ENCODE peak calls at places on chromosomes 12 and 14, in seven cellular contexts. One of them, this sample, is unnamed.

GRCh38 chr14:88195676-88196075 is 127.4 kb downstream of the KCNK10 start:
- DNase-seq in stimulated activated CD8-positive, alpha-beta memory T cell treated with anti-CD3 and anti-CD28 coated beads, Interleukin-4, amount 100 ng/mL, for 24 hours: no peak
- DNase-seq in EH: no peak
- DNase-seq in fibroblast of lung: no peak
- DNase-seq in neural progenitor cell: peak; percentile 70
- DNase-seq in retina: peak; percentile 52
- DNase-seq in skeletal muscle cell: no peak
- DNase-seq in this sample: no peak

GRCh38 chr12:99658950-99659349 is 11.4 kb downstream of the GARIN6 start:
- DNase-seq in stimulated activated CD8-positive, alpha-beta memory T cell treated with anti-CD3 and anti-CD28 coated beads, Interleukin-4, amount 100 ng/mL, for 24 hours: no peak
- DNase-seq in EH: no peak
- DNase-seq in fibroblast of lung: peak; percentile 17
- DNase-seq in neural progenitor cell: no peak
- DNase-seq in retina: no peak
- DNase-seq in skeletal muscle cell: no peak
- DNase-seq in this sample: no peak

GRCh38 chr12:4269279-4269991 is 4.1 kb upstream of the CCND2 start:
- DNase-seq in stimulated activated CD8-positive, alpha-beta memory T cell treated with anti-CD3 and anti-CD28 coated beads, Interleukin-4, amount 100 ng/mL, for 24 hours: peak; percentile 92
- DNase-seq in EH: peak; percentile 18
- DNase-seq in fibroblast of lung: peak; percentile 71
- DNase-seq in neural progenitor cell: peak; percentile 84
- DNase-seq in retina: peak; percentile 85
- DNase-seq in skeletal muscle cell: peak; percentile 53
- DNase-seq in this sample: peak; percentile 34

GRCh38 chr12:95736631-95737030 is 53.9 kb downstream of the NTN4 start:
- DNase-seq in stimulated activated CD8-positive, alpha-beta memory T cell treated with anti-CD3 and anti-CD28 coated beads, Interleukin-4, amount 100 ng/mL, for 24 hours: no peak
- DNase-seq in EH: peak; percentile 53
- DNase-seq in fibroblast of lung: peak; percentile 21
- DNase-seq in neural progenitor cell: no peak
- DNase-seq in retina: no peak
- DNase-seq in skeletal muscle cell: peak; percentile 31
- DNase-seq in this sample: no peak

GRCh38 chr12:115569694-115570093 is 707.8 kb downstream of the MED13L start:
- DNase-seq in stimulated activated CD8-positive, alpha-beta memory T cell treated with anti-CD3 and anti-CD28 coated beads, Interleukin-4, amount 100 ng/mL, for 24 hours: no peak
- DNase-seq in EH: no peak
- DNase-seq in fibroblast of lung: no peak
- DNase-seq in neural progenitor cell: peak; percentile 68
- DNase-seq in retina: no peak
- DNase-seq in skeletal muscle cell: no peak
- DNase-seq in this sample: no peak

GRCh38 chr12:16165506-16165905 is 112.0 kb downstream of the SLC15A5 start:
- DNase-seq in stimulated activated CD8-positive, alpha-beta memory T cell treated with anti-CD3 and anti-CD28 coated beads, Interleukin-4, amount 100 ng/mL, for 24 hours: no peak
- DNase-seq in EH: peak; percentile 57
- DNase-seq in fibroblast of lung: peak; percentile 63
- DNase-seq in neural progenitor cell: peak; percentile 67
- DNase-seq in retina: peak; percentile 42
- DNase-seq in skeletal muscle cell: peak; percentile 30
- DNase-seq in this sample: peak; percentile 64

GRCh38 chr14:91893659-91894058 is 26.3 kb upstream of the TC2N start:
- DNase-seq in stimulated activated CD8-positive, alpha-beta memory T cell treated with anti-CD3 and anti-CD28 coated beads, Interleukin-4, amount 100 ng/mL, for 24 hours: no peak
- DNase-seq in EH: no peak
- DNase-seq in fibroblast of lung: peak; percentile 14
- DNase-seq in neural progenitor cell: no peak
- DNase-seq in retina: no peak
- DNase-seq in skeletal muscle cell: no peak
- DNase-seq in this sample: no peak

GRCh38 chr14:104144911-104145825 is 6.8 kb downstream of the KIF26A start:
- DNase-seq in stimulated activated CD8-positive, alpha-beta memory T cell treated with anti-CD3 and anti-CD28 coated beads, Interleukin-4, amount 100 ng/mL, for 24 hours: no peak
- DNase-seq in EH: no peak
- DNase-seq in fibroblast of lung: no peak
- DNase-seq in neural progenitor cell: no peak
- DNase-seq in retina: peak; percentile 26
- DNase-seq in skeletal muscle cell: no peak
- DNase-seq in this sample: no peak

GRCh38 chr14:87797001-87797400 is 196.0 kb downstream of the GALC start:
- DNase-seq in stimulated activated CD8-positive, alpha-beta memory T cell treated with anti-CD3 and anti-CD28 coated beads, Interleukin-4, amount 100 ng/mL, for 24 hours: no peak
- DNase-seq in EH: no peak
- DNase-seq in fibroblast of lung: no peak
- DNase-seq in neural progenitor cell: peak; percentile 24
- DNase-seq in retina: no peak
- DNase-seq in skeletal muscle cell: no peak
- DNase-seq in this sample: no peak

GRCh38 chr12:60693019-60693626 is 1097.3 kb downstream of the SLC16A7 start:
- DNase-seq in stimulated activated CD8-positive, alpha-beta memory T cell treated with anti-CD3 and anti-CD28 coated beads, Interleukin-4, amount 100 ng/mL, for 24 hours: no peak
- DNase-seq in EH: no peak
- DNase-seq in fibroblast of lung: peak; percentile 6
- DNase-seq in neural progenitor cell: no peak
- DNase-seq in retina: no peak
- DNase-seq in skeletal muscle cell: no peak
- DNase-seq in this sample: peak; percentile 24

GRCh38 chr12:26126340-26127284 is 1.8 kb upstream of the BHLHE41 start:
- DNase-seq in stimulated activated CD8-positive, alpha-beta memory T cell treated with anti-CD3 and anti-CD28 coated beads, Interleukin-4, amount 100 ng/mL, for 24 hours: no peak
- DNase-seq in EH: peak; percentile 87
- DNase-seq in fibroblast of lung: peak; percentile 76
- DNase-seq in neural progenitor cell: peak; percentile 94
- DNase-seq in retina: peak; percentile 92
- DNase-seq in skeletal muscle cell: peak; percentile 49
- DNase-seq in this sample: peak; percentile 68

GRCh38 chr14:78863143-78863542 is 693.0 kb downstream of the NRXN3 start:
- DNase-seq in stimulated activated CD8-positive, alpha-beta memory T cell treated with anti-CD3 and anti-CD28 coated beads, Interleukin-4, amount 100 ng/mL, for 24 hours: no peak
- DNase-seq in EH: peak; percentile 55
- DNase-seq in fibroblast of lung: peak; percentile 37
- DNase-seq in neural progenitor cell: peak; percentile 82
- DNase-seq in retina: peak; percentile 48
- DNase-seq in skeletal muscle cell: peak; percentile 0
- DNase-seq in this sample: peak; percentile 25

GRCh38 chr14:88016768-88017167 is 11.8 kb downstream of the GPR65 start:
- DNase-seq in stimulated activated CD8-positive, alpha-beta memory T cell treated with anti-CD3 and anti-CD28 coated beads, Interleukin-4, amount 100 ng/mL, for 24 hours: no peak
- DNase-seq in EH: no peak
- DNase-seq in fibroblast of lung: no peak
- DNase-seq in neural progenitor cell: no peak
- DNase-seq in retina: no peak
- DNase-seq in skeletal muscle cell: no peak
- DNase-seq in this sample: no peak

GRCh38 chr12:79378496-79378895 is 312.3 kb downstream of the PAWR start:
- DNase-seq in stimulated activated CD8-positive, alpha-beta memory T cell treated with anti-CD3 and anti-CD28 coated beads, Interleukin-4, amount 100 ng/mL, for 24 hours: no peak
- DNase-seq in EH: peak; percentile 43
- DNase-seq in fibroblast of lung: peak; percentile 21
- DNase-seq in neural progenitor cell: no peak
- DNase-seq in retina: no peak
- DNase-seq in skeletal muscle cell: peak; percentile 45
- DNase-seq in this sample: no peak

GRCh38 chr14:24298892-24299254 is 707 bp downstream of the DHRS1 start:
- DNase-seq in stimulated activated CD8-positive, alpha-beta memory T cell treated with anti-CD3 and anti-CD28 coated beads, Interleukin-4, amount 100 ng/mL, for 24 hours: no peak
- DNase-seq in EH: peak; percentile 86
- DNase-seq in fibroblast of lung: peak; percentile 20
- DNase-seq in neural progenitor cell: no peak
- DNase-seq in retina: no peak
- DNase-seq in skeletal muscle cell: no peak
- DNase-seq in this sample: peak; percentile 52

GRCh38 chr12:2306012-2306411 is 253.2 kb downstream of the CACNA1C start:
- DNase-seq in stimulated activated CD8-positive, alpha-beta memory T cell treated with anti-CD3 and anti-CD28 coated beads, Interleukin-4, amount 100 ng/mL, for 24 hours: no peak
- DNase-seq in EH: peak; percentile 66
- DNase-seq in fibroblast of lung: no peak
- DNase-seq in neural progenitor cell: peak; percentile 68
- DNase-seq in retina: peak; percentile 37
- DNase-seq in skeletal muscle cell: no peak
- DNase-seq in this sample: peak; percentile 23

GRCh38 chr14:89669209-89669608 is 252.2 kb upstream of the FOXN3 start:
- DNase-seq in stimulated activated CD8-positive, alpha-beta memory T cell treated with anti-CD3 and anti-CD28 coated beads, Interleukin-4, amount 100 ng/mL, for 24 hours: peak; percentile 11
- DNase-seq in EH: no peak
- DNase-seq in fibroblast of lung: no peak
- DNase-seq in neural progenitor cell: no peak
- DNase-seq in retina: no peak
- DNase-seq in skeletal muscle cell: no peak
- DNase-seq in this sample: no peak

GRCh38 chr14:100323121-100323941 is at the start of gene SLC25A47:
- DNase-seq in stimulated activated CD8-positive, alpha-beta memory T cell treated with anti-CD3 and anti-CD28 coated beads, Interleukin-4, amount 100 ng/mL, for 24 hours: no peak
- DNase-seq in EH: no peak
- DNase-seq in fibroblast of lung: no peak
- DNase-seq in neural progenitor cell: no peak
- DNase-seq in retina: no peak
- DNase-seq in skeletal muscle cell: no peak
- DNase-seq in this sample: no peak

GRCh38 chr14:52551696-52552062 is 626 bp downstream of the TXNDC16 start:
- DNase-seq in stimulated activated CD8-positive, alpha-beta memory T cell treated with anti-CD3 and anti-CD28 coated beads, Interleukin-4, amount 100 ng/mL, for 24 hours: no peak
- DNase-seq in EH: peak; percentile 28
- DNase-seq in fibroblast of lung: peak; percentile 52
- DNase-seq in neural progenitor cell: peak; percentile 13
- DNase-seq in retina: no peak
- DNase-seq in skeletal muscle cell: no peak
- DNase-seq in this sample: peak; percentile 25

GRCh38 chr14:51458563-51458955 is 193.2 kb upstream of the FRMD6 start:
- DNase-seq in stimulated activated CD8-positive, alpha-beta memory T cell treated with anti-CD3 and anti-CD28 coated beads, Interleukin-4, amount 100 ng/mL, for 24 hours: no peak
- DNase-seq in EH: peak; percentile 81
- DNase-seq in fibroblast of lung: peak; percentile 74
- DNase-seq in neural progenitor cell: no peak
- DNase-seq in retina: no peak
- DNase-seq in skeletal muscle cell: peak; percentile 82
- DNase-seq in this sample: peak; percentile 89

GRCh38 chr14:103483600-103483999 is 39.0 kb downstream of the CKB start:
- DNase-seq in stimulated activated CD8-positive, alpha-beta memory T cell treated with anti-CD3 and anti-CD28 coated beads, Interleukin-4, amount 100 ng/mL, for 24 hours: no peak
- DNase-seq in EH: peak; percentile 69
- DNase-seq in fibroblast of lung: peak; percentile 87
- DNase-seq in neural progenitor cell: no peak
- DNase-seq in retina: no peak
- DNase-seq in skeletal muscle cell: peak; percentile 20
- DNase-seq in this sample: peak; percentile 71

GRCh38 chr12:95790912-95791849 is 617 bp upstream of the NTN4 start:
- DNase-seq in stimulated activated CD8-positive, alpha-beta memory T cell treated with anti-CD3 and anti-CD28 coated beads, Interleukin-4, amount 100 ng/mL, for 24 hours: no peak
- DNase-seq in EH: peak; percentile 64
- DNase-seq in fibroblast of lung: peak; percentile 34
- DNase-seq in neural progenitor cell: peak; percentile 57
- DNase-seq in retina: peak; percentile 70
- DNase-seq in skeletal muscle cell: no peak
- DNase-seq in this sample: no peak

GRCh38 chr14:22097072-22097471 is 423.5 kb upstream of the OR4E1 start:
- DNase-seq in stimulated activated CD8-positive, alpha-beta memory T cell treated with anti-CD3 and anti-CD28 coated beads, Interleukin-4, amount 100 ng/mL, for 24 hours: no peak
- DNase-seq in EH: no peak
- DNase-seq in fibroblast of lung: no peak
- DNase-seq in neural progenitor cell: no peak
- DNase-seq in retina: no peak
- DNase-seq in skeletal muscle cell: no peak
- DNase-seq in this sample: no peak

GRCh38 chr12:89951050-89951693 is 242.5 kb upstream of the ATP2B1 start:
- DNase-seq in stimulated activated CD8-positive, alpha-beta memory T cell treated with anti-CD3 and anti-CD28 coated beads, Interleukin-4, amount 100 ng/mL, for 24 hours: no peak
- DNase-seq in EH: peak; percentile 95
- DNase-seq in fibroblast of lung: peak; percentile 30
- DNase-seq in neural progenitor cell: no peak
- DNase-seq in retina: no peak
- DNase-seq in skeletal muscle cell: no peak
- DNase-seq in this sample: peak; percentile 70

GRCh38 chr12:34295366-34296142 is 273.3 kb downstream of the ALG10 start:
- DNase-seq in stimulated activated CD8-positive, alpha-beta memory T cell treated with anti-CD3 and anti-CD28 coated beads, Interleukin-4, amount 100 ng/mL, for 24 hours: no peak
- DNase-seq in EH: no peak
- DNase-seq in fibroblast of lung: no peak
- DNase-seq in neural progenitor cell: no peak
- DNase-seq in retina: no peak
- DNase-seq in skeletal muscle cell: no peak
- DNase-seq in this sample: no peak

This sample was measured in brain microvascular endothelial cell.